ENCODE peak calls at places on chromosomes 11 and 22, in nine cellular contexts. W is OCI-LY7; I is cardiac fibroblast; C is activated CD4-positive, alpha-beta T cell treated with anti-CD3 and anti-CD28 coated beads, Interleukin-2, amount 10 ng/mL, durations not matched to agents 7 days and 5 days; P is GM20000; E is AG04450; G is epithelial cell of prostate; M is fibroblast of the conjunctiva; A is T47D. Q is an unnamed sample.

GRCh38 chr22:27212617-27213177 is 555.3 kb downstream of the MIAT start:
- DNase-seq in A (no peak), M (peak), W (no peak), E (peak), P (no peak), G (peak), C (no peak), I (peak), Q (peak)

GRCh38 chr11:121354192-121354591 is 61.6 kb downstream of the SC5D start:
- DNase-seq in W (no peak), M (no peak), E (no peak), G (no peak), I (no peak), A (no peak), C (no peak), P (no peak), Q (no peak)

GRCh38 chr11:119759324-119759723 is 30.3 kb upstream of the NECTIN1 start:
- DNase-seq in C (no peak), P (no peak), W (no peak), E (no peak), I (peak), G (no peak), M (peak), A (no peak), Q (no peak)

GRCh38 chr22:37486224-37486845 is at the start of gene MFNG:
- DNase-seq in A (peak), E (no peak), C (peak), G (no peak), W (peak), M (no peak), P (peak), I (peak), Q (no peak)

GRCh38 chr11:129854229-129854805 is 38.7 kb downstream of the TMEM45B start:
- DNase-seq in M (no peak), P (no peak), C (no peak), I (no peak), E (no peak), G (peak), A (no peak), W (no peak), Q (no peak)

GRCh38 chr22:32475428-32476010 is 908 bp downstream of the FBXO7 start:
- DNase-seq in E (no peak), M (no peak), W (no peak), C (peak), A (no peak), G (no peak), P (peak), I (peak), Q (no peak)

GRCh38 chr11:110056956-110057355 is 36.2 kb upstream of the ZC3H12C start:
- DNase-seq in E (no peak), M (no peak), W (no peak), C (no peak), P (no peak), A (no peak), G (no peak), I (no peak), Q (no peak)

GRCh38 chr11:119716475-119717057 is 12.4 kb downstream of the NECTIN1 start:
- DNase-seq in I (no peak), C (no peak), P (no peak), G (no peak), M (no peak), W (no peak), E (no peak), A (no peak), Q (no peak)

GRCh38 chr11:46719048-46719542 is at the start of gene F2:
- DNase-seq in C (no peak), E (no peak), P (no peak), A (no peak), I (no peak), W (no peak), M (no peak), G (no peak), Q (no peak)

GRCh38 chr11:64334764-64335741 is 5.0 kb upstream of the CCDC88B start:
- DNase-seq in A (no peak), I (peak), G (peak), E (peak), M (peak), W (peak), P (peak), C (no peak), Q (no peak)

GRCh38 chr22:37428649-37429586 is 1.6 kb upstream of the ELFN2 start:
- DNase-seq in W (peak), G (no peak), M (no peak), C (peak), I (peak), P (peak), A (peak), E (no peak), Q (no peak)

GRCh38 chr22:21762712-21763581 is 27.4 kb upstream of the YPEL1 start:
- DNase-seq in G (no peak), W (no peak), E (no peak), M (no peak), I (no peak), C (peak), P (peak), A (no peak), Q (no peak)

GRCh38 chr11:14422052-14422813 is 63.2 kb upstream of the RRAS2 start:
- DNase-seq in W (no peak), A (peak), I (peak), M (peak), P (no peak), G (peak), E (peak), C (no peak), Q (no peak)

GRCh38 chr11:120601566-120601965 is 90.0 kb downstream of the GRIK4 start:
- DNase-seq in C (no peak), I (peak), E (peak), G (no peak), M (no peak), A (no peak), W (no peak), P (no peak), Q (no peak)

GRCh38 chr11:69172674-69173073 is 16.9 kb downstream of the SMIM38 start:
- DNase-seq in E (no peak), A (no peak), P (no peak), I (no peak), W (peak), M (no peak), C (no peak), G (no peak), Q (no peak)

GRCh38 chr11:86446163-86446923 is 71.7 kb downstream of the CCDC81 start:
- DNase-seq in M (no peak), A (no peak), P (no peak), G (no peak), I (no peak), E (no peak), W (no peak), C (no peak), Q (no peak)

GRCh38 chr22:47596176-47596690 is 833.8 kb downstream of the TBC1D22A start:
- DNase-seq in A (no peak), C (no peak), W (no peak), P (no peak), E (no peak), I (no peak), M (no peak), G (no peak), Q (no peak)

GRCh38 chr22:23925020-23925606 is 30.9 kb downstream of the MIF start:
- DNase-seq in W (no peak), P (no peak), G (no peak), A (no peak), I (no peak), M (no peak), C (no peak), E (no peak), Q (no peak)

GRCh38 chr22:42217019-42217751 is 53.3 kb downstream of the TCF20 start:
- DNase-seq in A (no peak), C (no peak), P (peak), I (no peak), G (no peak), W (no peak), M (no peak), E (no peak), Q (no peak)

GRCh38 chr11:12013771-12014170 is 5.3 kb upstream of the DKK3 start:
- DNase-seq in P (no peak), C (no peak), W (no peak), E (no peak), I (no peak), M (no peak), A (no peak), G (no peak), Q (no peak)

GRCh38 chr22:35424761-35425160 is 24.8 kb downstream of the MCM5 start:
- DNase-seq in I (no peak), A (no peak), E (no peak), C (no peak), G (no peak), W (no peak), M (no peak), P (no peak), Q (no peak)

GRCh38 chr22:49303061-49303735 is 524.5 kb downstream of the BRD1 start:
- DNase-seq in W (no peak), A (no peak), C (no peak), E (no peak), G (no peak), P (no peak), M (no peak), I (no peak), Q (no peak)

GRCh38 chr22:29719894-29720645 is at the start of gene CABP7:
- DNase-seq in E (no peak), P (no peak), M (no peak), I (no peak), C (no peak), A (no peak), G (no peak), W (no peak), Q (no peak)

GRCh38 chr11:21675049-21675616 is 517.8 kb upstream of the ANO5 start:
- DNase-seq in P (no peak), C (no peak), M (no peak), G (no peak), W (no peak), I (no peak), A (no peak), E (no peak), Q (no peak)

GRCh38 chr22:38653741-38654140 is 2.5 kb downstream of the FAM227A start:
- DNase-seq in A (no peak), C (no peak), G (no peak), I (no peak), W (no peak), E (no peak), M (no peak), P (no peak), Q (no peak)

GRCh38 chr22:38201718-38202436 is at the start of gene MAFF:
- DNase-seq in I (peak), P (peak), M (peak), C (peak), E (peak), G (peak), W (peak), A (peak), Q (no peak)

GRCh38 chr11:126304457-126305072 is 705 bp downstream of the DCPS start:
- DNase-seq in A (peak), E (no peak), G (no peak), P (peak), C (no peak), M (no peak), W (peak), I (no peak), Q (no peak)

GRCh38 chr11:125376117-125376516 is 119.9 kb downstream of the FEZ1 start:
- DNase-seq in E (no peak), M (no peak), G (peak), W (no peak), A (no peak), C (no peak), I (peak), P (no peak), Q (no peak)

GRCh38 chr11:132234878-132235277 is 864.5 kb downstream of the NTM start:
- DNase-seq in P (no peak), A (no peak), M (no peak), E (peak), W (no peak), G (no peak), I (peak), C (no peak), Q (no peak)

GRCh38 chr11:96715208-96715607 is 325.4 kb downstream of the JRKL start:
- DNase-seq in C (no peak), A (no peak), G (no peak), W (no peak), P (no peak), I (peak), E (no peak), M (no peak), Q (no peak)

GRCh38 chr11:18844753-18845367 is 53.3 kb upstream of the PTPN5 start:
- DNase-seq in A (no peak), G (no peak), C (peak), W (peak), M (peak), P (peak), I (peak), E (no peak), Q (no peak)

GRCh38 chr11:115146425-115146824 is 357.8 kb downstream of the CADM1 start:
- DNase-seq in C (no peak), I (no peak), M (no peak), E (no peak), W (peak), A (no peak), P (no peak), G (no peak), Q (no peak)

GRCh38 chr22:22387386-22387736 is 121.2 kb downstream of the ZNF280B start:
- DNase-seq in W (no peak), G (no peak), C (no peak), A (no peak), E (no peak), P (no peak), I (no peak), M (no peak), Q (no peak)

GRCh38 chr11:90849278-90849677 is 626.4 kb upstream of the CHORDC1 start:
- DNase-seq in M (no peak), C (no peak), W (no peak), P (no peak), A (no peak), G (no peak), I (no peak), E (no peak), Q (no peak)

GRCh38 chr22:35064664-35065063 is 1.3 kb upstream of the ISX start:
- DNase-seq in W (no peak), C (no peak), M (no peak), P (peak), A (no peak), I (no peak), E (no peak), G (peak), Q (no peak)

GRCh38 chr22:49289822-49290221 is 537.9 kb downstream of the BRD1 start:
- DNase-seq in I (no peak), W (no peak), P (no peak), A (no peak), G (no peak), E (no peak), M (no peak), C (no peak), Q (no peak)

GRCh38 chr11:30741039-30741550 is 154.9 kb upstream of the MPPED2 start:
- DNase-seq in M (no peak), G (peak), C (no peak), W (no peak), A (no peak), P (no peak), I (peak), E (peak), Q (no peak)

Q was measured in SK-N-MC.